ENCODE peak calls at places on chromosome 4, in four cellular contexts. J is endothelial cell of umbilical vein, F is H1, L is GM12891. P is an unnamed sample.

GRCh38 chr4:80646061-80646460 is 310.5 kb downstream of the CFAP299 start:
- DNase-seq in J (no peak), F (no peak), L (no peak), P (no peak)

GRCh38 chr4:117164338-117164737 is 79.0 kb upstream of the TRAM1L1 start:
- DNase-seq in J (no peak), F (no peak), L (no peak), P (no peak)

GRCh38 chr4:71333960-71334951 is 4.6 kb upstream of the SLC4A4 start:
- DNase-seq in J (no peak), F (no peak), L (no peak), P (no peak)

GRCh38 chr4:3200423-3201090 is 48.4 kb upstream of the MSANTD1 start:
- DNase-seq in J (no peak), F (no peak), L (no peak), P (no peak)

GRCh38 chr4:152000518-152000917 is 239.7 kb upstream of the GATB start:
- DNase-seq in J (no peak), F (no peak), L (no peak), P (no peak)

GRCh38 chr4:5812506-5813229 is 80.2 kb downstream of the CRMP1 start:
- DNase-seq in J (peak), F (no peak), L (peak), P (no peak)

GRCh38 chr4:139645458-139645857 is 20.2 kb upstream of the MGST2 start:
- DNase-seq in J (no peak), F (no peak), L (no peak), P (no peak)

GRCh38 chr4:136637071-136637777 is 895.1 kb downstream of the PCDH18 start:
- DNase-seq in J (peak), F (peak), L (peak), P (no peak)

GRCh38 chr4:30945586-30945985 is 225.4 kb downstream of the PCDH7 start:
- DNase-seq in J (peak), F (no peak), L (no peak), P (no peak)

GRCh38 chr4:145719752-145720624 is 40.0 kb downstream of the C4orf51 start:
- DNase-seq in J (no peak), F (no peak), L (no peak), P (no peak)

GRCh38 chr4:152785639-152786517 is 6.1 kb downstream of the ARFIP1 start:
- DNase-seq in J (no peak), F (no peak), L (no peak), P (no peak)

GRCh38 chr4:105619193-105619931 is 66.9 kb downstream of the ARHGEF38 start:
- DNase-seq in J (peak), F (no peak), L (no peak), P (peak)

GRCh38 chr4:16001484-16001858 is 38.5 kb upstream of the FGFBP2 start:
- DNase-seq in J (peak), F (peak), L (peak), P (peak)

GRCh38 chr4:137685357-137685756 is 153.1 kb upstream of the PCDH18 start:
- DNase-seq in J (no peak), F (no peak), L (no peak), P (no peak)

GRCh38 chr4:81227968-81228367 is 12.9 kb upstream of the PRKG2 start:
- DNase-seq in J (no peak), F (no peak), L (no peak), P (no peak)

GRCh38 chr4:151638295-151638858 is 122.4 kb downstream of the GATB start:
- DNase-seq in J (no peak), F (no peak), L (no peak), P (no peak)

GRCh38 chr4:4672397-4672796 is 130.5 kb upstream of the STX18 start:
- DNase-seq in J (no peak), F (no peak), L (no peak), P (no peak)

GRCh38 chr4:159367421-159368105 is 264.7 kb downstream of the RAPGEF2 start:
- DNase-seq in J (no peak), F (no peak), L (no peak), P (no peak)

GRCh38 chr4:30616943-30617646 is 103.1 kb upstream of the PCDH7 start:
- DNase-seq in J (no peak), F (no peak), L (no peak), P (no peak)

GRCh38 chr4:79445371-79445781 is 37.3 kb upstream of the GK2 start:
- DNase-seq in J (no peak), F (no peak), L (no peak), P (no peak)

GRCh38 chr4:117324851-117325491 is 239.6 kb upstream of the TRAM1L1 start:
- DNase-seq in J (no peak), F (no peak), L (no peak), P (no peak)

GRCh38 chr4:10853196-10853595 is 168.6 kb upstream of the CLNK start:
- DNase-seq in J (no peak), F (no peak), L (no peak), P (no peak)

GRCh38 chr4:177879851-177880250 is 437.6 kb upstream of the AGA start:
- DNase-seq in J (no peak), F (peak), L (no peak), P (no peak)

GRCh38 chr4:161538941-161539340 is 624.9 kb downstream of the FSTL5 start:
- DNase-seq in J (no peak), F (no peak), L (no peak), P (no peak)

GRCh38 chr4:8544282-8544681 is 35.9 kb upstream of the GPR78 start:
- DNase-seq in J (no peak), F (no peak), L (no peak), P (no peak)

GRCh38 chr4:37008199-37008598 is 236.3 kb upstream of the NWD2 start:
- DNase-seq in J (peak), F (no peak), L (no peak), P (no peak)

GRCh38 chr4:188130355-188130754 is 8.9 kb upstream of the TRIML1 start:
- DNase-seq in J (no peak), F (no peak), L (no peak), P (no peak)

GRCh38 chr4:132218406-132218805 is 930.7 kb upstream of the PCDH10 start:
- DNase-seq in J (no peak), F (no peak), L (no peak), P (no peak)

GRCh38 chr4:129998436-129999150 is 902.6 kb downstream of the C4orf33 start:
- DNase-seq in J (no peak), F (no peak), L (no peak), P (no peak)

GRCh38 chr4:140255467-140255866 is 101.5 kb upstream of the MAML3 start:
- DNase-seq in J (peak), F (no peak), L (no peak), P (no peak)

GRCh38 chr4:8515316-8516060 is 64.7 kb upstream of the GPR78 start:
- DNase-seq in J (no peak), F (no peak), L (no peak), P (no peak)

DNA sequence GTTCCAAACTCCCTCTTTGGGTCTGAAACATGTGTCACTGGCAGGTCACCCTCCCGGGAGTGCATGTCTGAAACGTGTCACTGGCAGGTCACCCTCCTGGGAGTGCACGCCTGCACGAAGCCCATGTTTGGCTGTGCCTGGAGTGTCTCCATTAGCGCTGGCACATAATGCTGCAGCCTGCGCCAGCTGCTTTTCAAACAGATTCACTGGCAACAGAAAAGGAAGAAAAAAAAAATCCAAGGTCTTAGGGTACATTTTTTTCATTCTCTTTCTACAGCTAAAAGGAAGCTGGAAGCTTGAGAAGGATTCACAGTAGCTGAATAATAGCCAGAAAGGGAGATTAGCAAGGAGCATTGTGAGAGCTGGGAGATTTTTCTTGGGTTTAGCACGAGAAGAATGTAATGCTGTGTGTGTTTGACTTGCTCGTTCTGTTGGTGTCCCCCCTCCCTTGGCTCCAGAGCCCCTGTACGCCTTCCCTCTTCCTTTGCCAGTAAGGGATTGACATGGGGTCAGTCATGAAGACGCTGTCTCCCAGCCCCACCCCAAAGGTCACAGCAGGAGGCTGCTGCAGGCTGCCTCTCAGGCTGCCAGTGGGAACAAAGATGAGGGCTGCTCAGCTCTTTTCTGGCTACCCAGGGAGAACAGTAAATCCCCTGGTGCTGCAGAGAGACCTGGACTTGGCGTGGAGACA is 39.1 kb upstream of the TLR3 start:
- DNase-seq in J (peak), F (no peak), L (no peak), P (peak)
- TF ChIP-seq POLR2AphosphoS5 in J (no peak), F (no peak), L (no peak), P (no peak)

GRCh38 chr4:6909113-6909969 is at the start of gene TBC1D14:
- DNase-seq in J (peak), F (peak), L (peak), P (peak)
- TF ChIP-seq POLR2A in J (peak), F (peak), L (no peak), P (peak)

DNA sequence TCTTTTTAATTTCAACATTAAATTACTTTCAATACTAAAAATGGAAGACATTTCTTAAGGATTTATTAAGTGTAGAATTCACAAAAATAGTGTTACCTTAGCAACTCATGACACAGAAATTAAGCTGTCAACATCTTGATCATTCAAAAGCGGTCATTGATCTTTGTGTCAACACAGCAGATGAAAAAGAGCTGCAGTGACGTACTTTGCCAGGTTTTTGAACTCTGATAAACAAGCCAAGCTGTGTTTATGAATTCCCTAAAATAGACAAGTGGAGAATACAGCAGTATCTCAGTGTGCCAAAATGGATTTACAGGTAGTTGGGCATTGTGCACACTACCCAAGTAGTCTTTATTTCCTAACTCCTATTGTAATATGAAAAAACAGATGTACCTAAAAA is 1141.8 kb upstream of the PCDH7 start:
- DNase-seq in J (no peak), F (no peak), L (no peak), P (no peak)
- TF ChIP-seq POLR2AphosphoS5 in J (no peak), F (no peak), L (no peak), P (no peak)

GRCh38 chr4:73222466-73223257 is 35.9 kb downstream of the ANKRD17 start:
- DNase-seq in J (peak), F (no peak), L (peak), P (no peak)
- TF ChIP-seq POLR2A in J (peak), F (no peak), L (peak), P (peak)

GRCh38 chr4:54230479-54231418 is 1.7 kb downstream of the PDGFRA start:
- DNase-seq in J (no peak), F (peak), L (no peak), P (peak)
- TF ChIP-seq POLR2AphosphoS5 in J (no peak), F (no peak), L (no peak), P (no peak)

GRCh38 chr4:82900335-82901128 is at the start of gene THAP9:
- DNase-seq in J (peak), F (peak), L (peak), P (peak)
- TF ChIP-seq POLR2A in J (peak), F (peak), L (peak), P (peak)

DNA sequence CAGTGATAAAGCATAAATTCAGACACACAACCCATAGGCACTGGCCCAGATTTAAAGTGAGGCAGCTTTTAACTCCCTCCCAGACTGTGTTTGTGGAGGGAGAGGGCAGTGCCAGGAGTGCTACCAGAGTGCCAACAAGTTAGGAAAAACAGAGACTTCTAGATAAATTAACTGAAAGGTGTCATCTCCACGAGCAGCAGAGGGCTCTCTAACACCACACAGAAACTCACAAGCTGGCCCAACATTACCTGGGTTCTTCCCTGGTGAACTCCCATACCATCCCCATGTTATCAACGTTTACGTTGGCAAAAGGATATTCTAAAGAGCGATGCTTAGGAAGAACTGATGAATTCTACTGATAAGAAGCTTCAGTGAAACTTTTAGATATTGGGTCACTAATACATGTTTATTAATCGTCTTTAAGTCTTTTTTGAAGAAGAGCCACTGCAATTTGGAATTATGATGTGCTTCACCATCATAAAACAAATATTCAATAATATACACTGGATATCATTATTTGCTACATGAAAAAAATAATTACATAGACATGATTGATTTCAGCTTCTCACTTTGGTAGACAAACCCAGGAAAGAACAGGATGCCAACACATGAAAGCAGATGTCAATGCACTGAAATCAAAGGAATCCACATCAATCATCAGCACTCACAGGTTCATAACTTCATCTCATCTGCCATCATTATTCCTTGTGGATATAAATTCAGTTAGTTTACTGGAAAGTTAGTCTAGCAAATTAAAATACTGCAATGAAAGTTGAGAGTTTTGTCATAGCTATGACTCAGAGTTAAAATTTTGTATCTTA is 121.2 kb upstream of the NAP1L5 start:
- DNase-seq in J (peak), F (peak), L (no peak), P (peak)
- TF ChIP-seq POLR2AphosphoS5 in J (no peak), F (no peak), L (no peak), P (no peak)

GRCh38 chr4:52585379-52585778 is 73.7 kb downstream of the USP46 start:
- DNase-seq in J (no peak), F (no peak), L (no peak), P (no peak)

GRCh38 chr4:52592287-52592686 is 66.8 kb downstream of the USP46 start:
- DNase-seq in J (no peak), F (no peak), L (no peak), P (no peak)

GRCh38 chr4:52588097-52588496 is 71.0 kb downstream of the USP46 start:
- DNase-seq in J (peak), F (peak), L (peak), P (no peak)

GRCh38 chr4:52586069-52586468 is 73.0 kb downstream of the USP46 start:
- DNase-seq in J (no peak), F (no peak), L (no peak), P (no peak)

GRCh38 chr4:52588771-52589591 is 70.1 kb downstream of the USP46 start:
- DNase-seq in J (peak), F (no peak), L (no peak), P (no peak)
- TF ChIP-seq POLR2A in J (no peak), F (no peak), L (no peak), P (no peak)

GRCh38 chr4:99655315-99656081 is 2.1 kb downstream of the C4orf54 start:
- DNase-seq in J (peak), F (no peak), L (no peak), P (peak)
- TF ChIP-seq POLR2AphosphoS5 in J (no peak), F (no peak), L (no peak), P (no peak)